ENCODE peak calls at places on chromosome 1, in ten cellular contexts. S, R, O, B, A, I, E, T, F and G are unnamed samples. For H3K27me3, the result is how much of the 10 kb centered on the place peaks cover.

GRCh38 chr1:54978528-54979326 is 1.7 kb upstream of the TMEM61 start:
- DNase-seq in O (no peak), E (no peak), I (no peak), B (no peak), S (no peak), A (no peak), R (no peak), T (no peak), F (no peak), G (no peak)

GRCh38 chr1:109639063-109639840 is 16.6 kb upstream of the GSTM4 start:
- DNase-seq in B (no peak), I (peak), R (no peak), A (no peak), O (no peak), S (peak), T (no peak), F (peak), E (no peak), G (peak)

GRCh38 chr1:34606504-34606903 is 148.3 kb upstream of the GJB5 start:
- DNase-seq in S (no peak), F (no peak), O (no peak), R (no peak), E (no peak), I (no peak), T (no peak), A (no peak), B (no peak), G (no peak)

GRCh38 chr1:153312569-153313186 is at the start of gene PGLYRP3:
- DNase-seq in T (no peak), A (no peak), E (no peak), F (no peak), S (no peak), O (peak), I (no peak), B (no peak), R (no peak), G (no peak)

GRCh38 chr1:231600461-231600976 is 26.1 kb upstream of the DISC1 start:
- DNase-seq in T (no peak), O (no peak), F (no peak), R (no peak), E (no peak), I (no peak), S (no peak), B (no peak), A (no peak), G (no peak)

GRCh38 chr1:221925947-221926346 is 184.1 kb upstream of the DUSP10 start:
- DNase-seq in R (no peak), F (no peak), S (no peak), T (no peak), E (no peak), O (no peak), I (no peak), A (no peak), B (no peak), G (no peak)

GRCh38 chr1:236128646-236129178 is 13.6 kb upstream of the GPR137B start:
- DNase-seq in S (no peak), A (no peak), O (peak), T (no peak), E (no peak), R (no peak), B (no peak), F (no peak), I (no peak), G (no peak)

GRCh38 chr1:30868833-30869435 is 39.6 kb downstream of the SDC3 start:
- DNase-seq in I (no peak), A (no peak), O (no peak), R (no peak), S (no peak), E (no peak), B (no peak), T (peak), F (no peak), G (peak)

GRCh38 chr1:210292276-210292851 is 36.3 kb upstream of the HHAT start:
- DNase-seq in S (peak), O (peak), R (peak), I (peak), B (peak), E (peak), A (peak), T (peak), F (no peak), G (peak)

GRCh38 chr1:36562181-36562685 is 79.5 kb upstream of the CSF3R start:
- DNase-seq in O (no peak), A (no peak), B (no peak), I (no peak), R (no peak), S (no peak), F (no peak), T (no peak), E (no peak), G (no peak)

GRCh38 chr1:167440345-167440744 is 78.0 kb downstream of the CD247 start:
- DNase-seq in E (no peak), I (no peak), O (no peak), T (no peak), A (no peak), S (no peak), F (peak), R (no peak), B (no peak), G (no peak)

GRCh38 chr1:211781260-211781659 is 49.3 kb downstream of the LPGAT1 start:
- DNase-seq in F (no peak), R (no peak), B (no peak), E (no peak), I (no peak), O (no peak), S (no peak), T (no peak), A (no peak), G (no peak)

GRCh38 chr1:18606443-18607288 is 24.0 kb upstream of the PAX7 start:
- DNase-seq in S (no peak), F (no peak), O (no peak), A (no peak), T (no peak), B (no peak), I (no peak), R (no peak), E (no peak), G (no peak)

GRCh38 chr1:2413495-2414296 is 1.3 kb upstream of the PEX10 start:
- DNase-seq in F (peak), O (no peak), S (no peak), T (peak), R (peak), E (no peak), B (peak), A (peak), I (peak), G (peak)

GRCh38 chr1:80056179-80056578 is 1049.6 kb upstream of the ADGRL4 start:
- DNase-seq in S (no peak), E (no peak), R (no peak), F (no peak), I (no peak), O (peak), B (no peak), T (no peak), A (no peak), G (no peak)

GRCh38 chr1:15022069-15022468 is 131.5 kb upstream of the TMEM51 start:
- DNase-seq in O (no peak), I (no peak), T (no peak), R (no peak), E (no peak), F (no peak), A (no peak), B (no peak), S (no peak), G (no peak)

DNA sequence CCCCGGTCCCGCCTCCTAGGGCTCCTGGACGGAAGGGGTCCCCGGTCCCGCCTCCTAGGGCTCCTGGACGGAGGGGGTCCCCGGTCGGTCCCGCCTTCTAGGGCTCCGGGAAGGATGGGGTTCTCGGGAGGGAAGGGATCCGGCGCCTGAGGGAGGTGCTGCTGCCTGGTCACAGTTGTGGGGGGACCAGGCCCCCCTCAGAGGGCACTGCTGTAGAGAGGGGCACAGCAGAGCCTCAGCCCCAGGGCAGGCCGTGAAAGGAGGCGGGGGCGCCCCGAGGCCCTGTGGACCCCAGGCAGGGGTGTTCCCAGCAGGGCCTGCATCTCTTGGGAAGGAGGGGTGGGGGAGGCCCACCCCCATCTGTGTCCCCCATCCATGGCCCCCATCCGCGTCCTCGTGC is 12.6 kb downstream of the SAMD11 start:
- DNase-seq in B (no peak), E (no peak), R (no peak), T (no peak), A (no peak), F (no peak), O (no peak), I (no peak), S (no peak), G (no peak)
- H3K27me3 ChIP-seq in B (half or more), E (half or more), R (half or more), T (under half), A (under half), F (under half), O (half or more), I (half or more), S (under half), G (under half)

GRCh38 chr1:13730751-13731482 is 30.9 kb downstream of the PRDM2 start:
- DNase-seq in F (peak), T (no peak), I (no peak), R (peak), E (no peak), S (no peak), O (peak), A (peak), B (no peak), G (no peak)

GRCh38 chr1:13730301-13730700 is 30.3 kb downstream of the PRDM2 start:
- DNase-seq in S (no peak), E (no peak), O (no peak), A (peak), R (no peak), F (no peak), I (no peak), T (no peak), B (no peak), G (no peak)

GRCh38 chr1:13723810-13724209 is 23.8 kb downstream of the PRDM2 start:
- DNase-seq in I (no peak), R (no peak), S (no peak), T (no peak), F (no peak), E (no peak), O (peak), A (no peak), B (no peak), G (peak)

GRCh38 chr1:13728104-13728503 is 28.1 kb downstream of the PRDM2 start:
- DNase-seq in T (no peak), R (no peak), I (no peak), A (no peak), F (no peak), E (no peak), B (no peak), S (no peak), O (no peak), G (no peak)

DNA sequence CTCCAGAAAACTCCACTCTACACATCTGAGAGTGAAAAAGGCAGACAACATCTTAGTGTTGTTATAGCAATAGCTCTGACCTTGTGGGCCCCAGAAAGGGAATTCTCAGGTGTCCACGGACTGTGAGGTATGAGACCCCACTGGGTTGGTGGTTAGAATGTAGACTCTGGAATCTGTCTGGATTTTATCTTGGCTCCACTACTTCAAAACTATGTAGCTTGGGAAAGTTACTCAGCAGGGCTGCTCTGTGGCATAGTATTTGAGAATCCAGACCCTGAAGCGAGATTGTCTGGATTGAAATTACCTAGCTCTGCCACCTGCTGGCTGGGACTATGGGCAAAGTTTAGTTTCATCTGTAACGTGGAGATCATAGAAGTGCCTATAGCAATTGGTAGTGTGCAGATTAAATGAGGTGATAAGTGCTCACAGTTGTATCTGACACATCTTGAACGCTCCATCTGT is 25.8 kb downstream of the PRDM2 start:
- DNase-seq in S (peak), T (no peak), I (peak), R (no peak), B (no peak), E (no peak), F (peak), O (peak), A (peak), G (peak)
- H3K27me3 ChIP-seq in S (under half), T (under half), I (under half), R (under half), B (under half), E (under half), F (under half), O (under half), A (under half), G (under half)

GRCh38 chr1:156391701-156392100 is 22.7 kb downstream of the RHBG start:
- DNase-seq in E (no peak), T (no peak), F (no peak), A (no peak), I (no peak), O (no peak), S (no peak), B (no peak), R (no peak), G (no peak)
- H3K27me3 ChIP-seq in E (half or more), T (half or more), F (under half), A (under half), I (half or more), O (half or more), S (under half), B (half or more), R (under half), G (under half)

DNA sequence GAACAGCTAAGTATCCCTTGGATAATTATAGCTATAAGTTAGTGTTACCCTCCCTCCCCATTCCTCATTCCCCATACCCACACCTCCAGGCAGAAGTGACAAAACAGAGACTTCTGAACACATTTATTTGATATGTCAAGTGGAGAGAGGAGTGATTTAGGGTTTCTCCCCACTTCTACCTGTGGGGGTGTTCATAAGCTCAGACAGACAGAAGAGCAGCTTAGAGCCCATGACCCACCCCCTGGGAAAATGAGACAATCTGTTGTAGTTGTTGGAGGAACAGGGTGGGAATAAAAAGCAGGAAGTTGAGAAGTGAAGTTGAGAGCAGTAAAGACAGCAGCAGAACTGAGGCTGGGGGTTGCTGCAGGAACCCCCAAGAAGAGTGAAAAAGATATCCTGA is 1.5 kb upstream of the LIX1L start:
- DNase-seq in B (no peak), F (no peak), S (no peak), E (no peak), A (no peak), R (no peak), T (no peak), O (no peak), I (no peak), G (no peak)
- H3K27me3 ChIP-seq in B (under half), F (under half), S (under half), E (half or more), A (under half), R (under half), T (under half), O (under half), I (half or more), G (under half)

DNA sequence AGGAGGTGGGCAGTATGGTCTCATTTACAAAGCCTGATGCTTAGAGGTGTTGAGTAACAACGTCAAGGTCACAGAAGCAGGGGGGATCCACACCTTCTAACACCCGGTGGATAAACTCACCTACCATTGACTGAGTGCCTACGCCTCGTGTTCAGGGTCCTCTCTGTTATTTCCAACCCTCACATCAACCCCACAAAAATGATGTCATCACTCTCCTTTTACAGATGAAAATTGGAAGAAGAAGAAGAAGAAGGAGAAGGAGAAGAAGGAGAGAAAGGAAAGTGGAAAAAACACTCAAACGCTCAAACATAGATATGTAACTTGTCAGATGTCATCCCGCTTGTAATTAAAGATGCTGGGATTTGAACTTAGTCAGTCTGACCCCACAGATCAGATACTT is 653 bp upstream of the KCNN3 start:
- DNase-seq in E (no peak), F (no peak), I (no peak), R (no peak), S (no peak), B (no peak), A (no peak), T (no peak), O (no peak), G (no peak)
- H3K27me3 ChIP-seq in E (under half), F (under half), I (under half), R (under half), S (under half), B (under half), A (under half), T (under half), O (under half), G (under half)

GRCh38 chr1:223394706-223395105 is 1.5 kb downstream of the CCDC185 start:
- DNase-seq in E (no peak), R (no peak), S (no peak), I (no peak), T (no peak), F (no peak), A (no peak), B (no peak), O (no peak), G (no peak)
- H3K27me3 ChIP-seq in E (under half), R (under half), S (under half), I (under half), T (under half), F (under half), A (under half), B (under half), O (half or more), G (under half)

GRCh38 chr1:118982281-118982680 is 5.9 kb downstream of the TBX15 start:
- DNase-seq in I (no peak), E (no peak), S (no peak), T (no peak), A (no peak), O (no peak), F (no peak), B (no peak), R (no peak), G (no peak)
- H3K27me3 ChIP-seq in I (half or more), E (half or more), S (half or more), T (half or more), A (half or more), O (half or more), F (under half), B (half or more), R (half or more), G (under half)

GRCh38 chr1:3981746-3982505 is 81.9 kb upstream of the C1orf174 start:
- DNase-seq in E (no peak), T (peak), F (no peak), R (peak), I (no peak), O (no peak), S (no peak), B (no peak), A (no peak), G (no peak)

GRCh38 chr1:3984586-3984985 is 84.5 kb upstream of the C1orf174 start:
- DNase-seq in T (no peak), I (no peak), E (no peak), O (no peak), B (no peak), R (peak), A (no peak), F (no peak), S (no peak), G (no peak)

GRCh38 chr1:3986686-3987218 is 86.7 kb upstream of the C1orf174 start:
- DNase-seq in R (peak), F (no peak), B (no peak), O (no peak), A (no peak), T (no peak), I (no peak), E (no peak), S (no peak), G (no peak)

GRCh38 chr1:3981261-3981660 is 81.2 kb upstream of the C1orf174 start:
- DNase-seq in S (no peak), F (no peak), R (peak), I (peak), B (no peak), O (no peak), E (no peak), T (peak), A (no peak), G (no peak)

DNA sequence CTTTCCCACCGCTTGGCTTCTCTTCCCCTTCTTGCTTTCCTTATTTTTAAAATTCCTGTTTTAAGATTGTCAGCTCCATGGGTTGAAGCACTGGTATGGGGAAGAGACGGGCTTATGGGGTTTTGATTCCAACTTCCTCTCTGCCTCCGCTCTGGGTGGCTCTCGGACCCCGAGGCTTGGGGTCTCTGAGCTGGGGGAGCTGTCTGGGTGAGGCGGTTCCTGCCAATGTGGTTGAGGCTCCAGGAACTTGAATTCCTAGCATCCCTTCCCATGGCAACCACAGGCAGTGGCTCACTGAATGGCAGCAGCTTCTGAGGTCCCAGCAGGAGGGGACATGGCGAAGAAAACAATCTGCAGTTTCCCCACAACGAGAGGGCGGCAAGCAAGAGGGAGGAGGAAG is 83.1 kb upstream of the C1orf174 start:
- DNase-seq in R (no peak), O (no peak), T (no peak), S (no peak), E (no peak), I (peak), A (no peak), F (no peak), B (no peak), G (no peak)
- H3K27me3 ChIP-seq in R (under half), O (under half), T (under half), S (under half), E (under half), I (under half), A (under half), F (under half), B (under half), G (under half)